ENCODE peak calls at places on chromosomes 4 and X, in six cellular contexts. F is NB4, S is cardiac fibroblast, M is endodermal cell, A is cardiac muscle cell, Q is AG10803. O is an unnamed sample.

GRCh38 chr4:29047341-29048041 is 1672.7 kb upstream of the PCDH7 start:
- DNase-seq in M (no peak), S (no peak), F (no peak), A (no peak), Q (no peak), O (no peak)

GRCh38 chrX:147958316-147958715 is 22.8 kb upstream of the FMR1NB start:
- DNase-seq in F (no peak), Q (peak), S (peak), M (no peak), A (no peak), O (peak)

GRCh38 chrX:10387011-10387410 is 230.2 kb downstream of the CLCN4 start:
- DNase-seq in S (peak), A (peak), M (no peak), F (no peak), Q (no peak), O (peak)

GRCh38 chr4:47762376-47763266 is 75.2 kb downstream of the CORIN start:
- DNase-seq in Q (no peak), F (no peak), S (no peak), A (no peak), M (no peak), O (no peak)

GRCh38 chrX:40449956-40450701 is 130.6 kb upstream of the ATP6AP2 start:
- DNase-seq in Q (no peak), A (no peak), F (no peak), M (no peak), S (no peak), O (no peak)

GRCh38 chr4:167779864-167780263 is 312.5 kb upstream of the ANXA10 start:
- DNase-seq in F (no peak), M (no peak), Q (no peak), A (peak), S (peak), O (peak)

GRCh38 chrX:136097871-136098805 is 49.2 kb upstream of the FHL1 start:
- DNase-seq in Q (no peak), M (peak), F (peak), A (no peak), S (no peak), O (no peak)

GRCh38 chr4:39825741-39826231 is 127.8 kb downstream of the UBE2K start:
- DNase-seq in S (peak), M (no peak), A (peak), Q (peak), F (no peak), O (peak)

GRCh38 chrX:153624196-153625091 is 22.6 kb upstream of the DUSP9 start:
- DNase-seq in F (no peak), A (no peak), Q (no peak), M (no peak), S (no peak), O (no peak)

GRCh38 chr4:159434496-159435241 is 331.8 kb downstream of the RAPGEF2 start:
- DNase-seq in Q (peak), F (no peak), S (peak), M (no peak), A (peak), O (peak)

GRCh38 chr4:7904108-7904516 is 35.5 kb downstream of the AFAP1 start:
- DNase-seq in F (no peak), A (peak), Q (peak), M (no peak), S (peak), O (peak)

GRCh38 chr4:138448169-138448568 is 206.0 kb upstream of the SLC7A11 start:
- DNase-seq in M (no peak), F (no peak), Q (no peak), S (peak), A (no peak), O (no peak)

GRCh38 chr4:180751009-180751408 is 1492.2 kb upstream of the TENM3 start:
- DNase-seq in M (no peak), S (peak), Q (no peak), F (no peak), A (peak), O (peak)

GRCh38 chr4:40486534-40486933 is 143.1 kb downstream of the RBM47 start:
- DNase-seq in Q (peak), M (no peak), A (peak), S (peak), F (peak), O (peak)

GRCh38 chr4:26529479-26529878 is 39.2 kb upstream of the CCKAR start:
- DNase-seq in S (no peak), F (no peak), A (no peak), M (no peak), Q (no peak), O (no peak)

GRCh38 chrX:34918856-34919255 is 23.7 kb upstream of the FAM47B start:
- DNase-seq in F (peak), M (peak), Q (peak), A (peak), S (peak), O (peak)

GRCh38 chrX:16196829-16197228 is 29.5 kb downstream of the MAGEB17 start:
- DNase-seq in F (no peak), Q (no peak), S (peak), A (no peak), M (no peak), O (no peak)

GRCh38 chr4:85488416-85488815 is 13.5 kb downstream of the ARHGAP24 start:
- DNase-seq in Q (no peak), F (no peak), S (no peak), M (no peak), A (no peak), O (no peak)

GRCh38 chr4:11428161-11428700 is 463 bp downstream of the HS3ST1 start:
- DNase-seq in M (peak), A (no peak), F (no peak), S (no peak), Q (no peak), O (no peak)

GRCh38 chr4:188110036-188110435 is 633 bp upstream of the TRIML2 start:
- DNase-seq in M (no peak), A (no peak), F (no peak), Q (no peak), S (no peak), O (no peak)

GRCh38 chr4:95263960-95264359 is 284.8 kb downstream of the UNC5C start:
- DNase-seq in A (no peak), F (no peak), Q (no peak), S (no peak), M (no peak), O (no peak)

GRCh38 chrX:20913760-20914159 is 460.5 kb upstream of the CNKSR2 start:
- DNase-seq in F (peak), A (no peak), Q (no peak), S (peak), M (peak), O (peak)

GRCh38 chrX:38817004-38817703 is 15.9 kb downstream of the MID1IP1 start:
- DNase-seq in M (peak), F (peak), A (peak), Q (peak), S (peak), O (peak)

GRCh38 chr4:1746265-1746691 is 25.0 kb downstream of the TACC3 start:
- DNase-seq in M (peak), A (peak), S (peak), F (peak), Q (peak), O (peak)

GRCh38 chr4:110998308-110998707 is 375.4 kb upstream of the PITX2 start:
- DNase-seq in S (no peak), F (no peak), M (no peak), A (no peak), Q (no peak), O (no peak)

GRCh38 chr4:76539979-76540378 is 105.0 kb downstream of the SHROOM3 start:
- DNase-seq in S (peak), M (no peak), F (no peak), Q (peak), A (peak), O (peak)

GRCh38 chrX:115553171-115553570 is 7.8 kb upstream of the PLS3 start:
- DNase-seq in Q (no peak), A (no peak), S (no peak), M (no peak), F (no peak), O (no peak)

GRCh38 chrX:115549008-115549407 is 12.0 kb upstream of the PLS3 start:
- DNase-seq in S (no peak), M (no peak), A (no peak), F (no peak), Q (no peak), O (no peak)

DNA sequence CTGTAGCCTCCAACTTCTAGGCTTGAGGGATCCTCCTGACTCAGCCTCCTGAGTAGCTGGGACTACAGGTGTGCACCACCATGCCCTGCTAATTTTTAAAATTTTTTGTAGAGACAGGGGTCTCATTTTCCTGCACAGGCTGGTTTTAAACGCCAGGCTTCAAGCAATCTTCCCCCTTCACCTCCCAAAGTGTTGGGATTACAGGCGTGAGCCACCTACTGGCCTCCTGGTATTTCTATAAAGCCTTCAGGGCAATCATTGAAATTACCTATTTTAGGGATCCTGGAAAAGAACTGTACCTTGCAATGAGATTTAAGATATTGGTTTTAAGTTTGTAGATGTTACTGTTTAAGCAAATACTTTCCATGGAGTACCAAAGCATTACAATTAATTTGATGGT is 13.5 kb upstream of the PLS3 start:
- DNase-seq in M (peak), S (no peak), A (no peak), Q (no peak), F (no peak), O (no peak)
- TF ChIP-seq CTCF in M (peak), S (no peak), A (no peak), Q (peak), F (no peak), O (peak)

DNA sequence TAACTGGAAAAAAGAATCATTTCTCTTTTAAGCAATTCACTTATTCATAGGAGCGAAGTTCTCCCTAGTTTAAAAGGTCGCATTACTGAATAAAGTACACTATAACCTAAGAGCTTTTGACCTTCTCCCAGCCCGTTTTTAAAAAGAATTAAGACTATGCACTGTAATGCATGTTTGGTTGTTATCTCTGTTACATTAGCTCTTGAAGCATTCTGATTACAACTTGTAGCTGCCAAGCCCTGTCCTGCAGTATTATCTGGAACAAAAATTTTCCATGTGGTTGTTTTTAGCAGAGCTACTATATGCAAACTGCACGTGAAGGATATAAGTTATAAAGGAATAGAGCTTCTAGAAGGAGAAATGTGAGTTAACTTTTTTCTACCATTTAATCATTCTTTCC is 8.1 kb downstream of the GAB1 start:
- DNase-seq in F (no peak), S (no peak), Q (no peak), A (peak), M (no peak), O (peak)
- H3K4me3 ChIP-seq in F (no peak), S (no peak), Q (no peak), A (peak), M (no peak), O (no peak)

GRCh38 chr4:178105223-178105622 is 663.0 kb upstream of the AGA start:
- DNase-seq in F (no peak), S (no peak), M (peak), A (no peak), Q (no peak), O (no peak)

GRCh38 chr4:178102139-178102538 is 659.9 kb upstream of the AGA start:
- DNase-seq in Q (no peak), A (no peak), S (no peak), F (no peak), M (no peak), O (no peak)
- TF ChIP-seq CTCF in Q (no peak), A (no peak), S (no peak), F (no peak), M (no peak), O (no peak)

GRCh38 chrX:129780441-129781105 is 824 bp downstream of the SASH3 start:
- DNase-seq in Q (no peak), F (no peak), A (no peak), M (no peak), S (no peak), O (no peak)
- H3K4me3 ChIP-seq in Q (no peak), F (peak), A (no peak), M (no peak), S (no peak), O (no peak)

GRCh38 chr4:183602444-183603102 is 56.4 kb downstream of the RWDD4 start:
- DNase-seq in M (peak), F (no peak), A (peak), Q (peak), S (peak), O (peak)

GRCh38 chr4:183601381-183601780 is 57.6 kb downstream of the RWDD4 start:
- DNase-seq in S (no peak), A (no peak), Q (no peak), F (no peak), M (no peak), O (no peak)

GRCh38 chr4:183599690-183600089 is 59.3 kb downstream of the RWDD4 start:
- DNase-seq in A (no peak), Q (no peak), M (no peak), S (no peak), F (no peak), O (no peak)

GRCh38 chr4:183599284-183599683 is 59.7 kb downstream of the RWDD4 start:
- DNase-seq in Q (no peak), A (no peak), S (no peak), F (no peak), M (no peak), O (no peak)

GRCh38 chr4:183600189-183600685 is 58.7 kb downstream of the RWDD4 start:
- DNase-seq in M (peak), F (peak), A (peak), Q (no peak), S (peak), O (peak)
- TF ChIP-seq CTCF in M (peak), F (peak), A (peak), Q (peak), S (peak), O (peak)

GRCh38 chr4:6245246-6246169 is 24.1 kb upstream of the WFS1 start:
- DNase-seq in A (peak), F (no peak), Q (no peak), S (no peak), M (peak), O (peak)

GRCh38 chr4:6242271-6243029 is 27.2 kb upstream of the WFS1 start:
- DNase-seq in M (peak), S (no peak), A (no peak), F (no peak), Q (no peak), O (no peak)

GRCh38 chr4:6250235-6250983 is 19.2 kb upstream of the WFS1 start:
- DNase-seq in Q (peak), F (peak), A (peak), M (peak), S (peak), O (peak)

GRCh38 chr4:6248394-6248793 is 21.3 kb upstream of the WFS1 start:
- DNase-seq in F (no peak), M (no peak), S (no peak), A (no peak), Q (no peak), O (no peak)

GRCh38 chr4:6246170-6246634 is 23.4 kb upstream of the WFS1 start:
- DNase-seq in A (no peak), M (no peak), F (no peak), S (no peak), Q (no peak), O (no peak)
- H3K4me3 ChIP-seq in A (no peak), M (no peak), F (no peak), S (no peak), Q (no peak), O (no peak)

GRCh38 chrX:13341491-13342101 is 21.7 kb upstream of the ATXN3L start:
- DNase-seq in S (peak), Q (no peak), M (no peak), F (peak), A (no peak), O (peak)
- TF ChIP-seq CTCF in S (no peak), Q (no peak), M (no peak), F (no peak), A (no peak), O (no peak)

GRCh38 chrX:115595049-115595448 is 34.1 kb downstream of the PLS3 start:
- DNase-seq in A (no peak), S (peak), M (no peak), Q (no peak), F (no peak), O (no peak)

GRCh38 chrX:115589419-115589818 is 28.4 kb downstream of the PLS3 start:
- DNase-seq in A (no peak), M (no peak), Q (no peak), F (no peak), S (peak), O (no peak)

GRCh38 chrX:115592997-115593734 is 32.2 kb downstream of the PLS3 start:
- DNase-seq in A (peak), M (no peak), S (peak), F (no peak), Q (peak), O (peak)

GRCh38 chrX:115591420-115591819 is 30.4 kb downstream of the PLS3 start:
- DNase-seq in Q (no peak), M (no peak), A (no peak), S (no peak), F (no peak), O (no peak)

GRCh38 chrX:115591856-115592842 is 31.2 kb downstream of the PLS3 start:
- DNase-seq in M (peak), F (no peak), A (no peak), S (peak), Q (no peak), O (no peak)
- H3K4me3 ChIP-seq in M (no peak), F (no peak), A (no peak), S (no peak), Q (no peak), O (no peak)

GRCh38 chr4:176150283-176150682 is 45.1 kb downstream of the SPATA4 start:
- DNase-seq in A (peak), S (peak), M (no peak), F (peak), Q (peak), O (peak)
- TF ChIP-seq CTCF in A (no peak), S (peak), M (peak), F (no peak), Q (peak), O (peak)

DNA sequence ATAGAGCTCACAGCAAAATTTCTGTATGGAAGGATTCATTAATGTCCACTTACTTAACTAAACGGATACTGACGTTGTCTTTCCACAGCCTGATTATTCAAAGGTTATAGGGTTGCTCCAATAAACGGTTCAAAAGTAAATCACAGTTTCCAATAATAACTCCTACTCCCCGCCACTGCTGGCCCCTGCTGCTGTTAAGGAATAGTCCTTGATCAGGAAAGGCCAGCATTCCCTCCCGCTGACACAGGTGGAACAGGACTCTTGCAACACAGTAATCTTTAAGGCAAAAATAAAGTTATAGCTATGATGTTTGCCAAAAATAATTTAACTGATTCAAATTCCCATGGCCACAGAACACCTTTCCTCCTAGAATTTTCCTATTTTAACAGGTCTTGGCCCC is 53.9 kb downstream of the FAT1 start:
- DNase-seq in M (no peak), Q (no peak), S (no peak), A (no peak), F (no peak), O (no peak)
- H3K4me3 ChIP-seq in M (no peak), Q (peak), S (no peak), A (no peak), F (no peak), O (no peak)